ENCODE peak calls at places on chromosomes 1 and 21, in seven cellular contexts. D is HepG2, X is K562, O is GM12891, K is H1, B is SK-N-SH, G is GM12878. F is an unnamed sample.
A peak's percentile ranks its signal among the peaks of the same experiment; 100 is the strongest.

GRCh38 chr1:40423264-40423642 is 27.0 kb upstream of the ZFP69B start:
- DNase-seq in G (no peak), K (no peak), D (no peak), X (no peak), O (no peak), B (no peak), F (no peak)

GRCh38 chr1:32487182-32487581 is 22.3 kb downstream of the ZBTB8B start:
- DNase-seq in O (no peak), K (no peak), X (no peak), B (no peak), D (no peak), G (no peak), F (no peak)

GRCh38 chr1:32180186-32181060 is 948 bp downstream of the TXLNA start:
- DNase-seq in O (peak; percentile 35), K (peak; percentile 61), G (no peak), X (peak; percentile 57), D (peak; percentile 18), B (peak; percentile 80), F (peak; percentile 46)

GRCh38 chr1:228885845-228886244 is 150.6 kb downstream of the RHOU start:
- DNase-seq in B (no peak), G (no peak), O (no peak), D (no peak), X (no peak), K (no peak), F (no peak)

GRCh38 chr1:165793951-165794350 is 25.3 kb upstream of the TMCO1 start:
- DNase-seq in X (no peak), G (no peak), B (no peak), K (no peak), O (no peak), D (no peak), F (no peak)

GRCh38 chr1:224539971-224540370 is 76.1 kb upstream of the CNIH3 start:
- DNase-seq in K (no peak), X (no peak), D (no peak), B (no peak), O (no peak), G (no peak), F (no peak)

GRCh38 chr1:20440785-20441200 is 45.2 kb downstream of the CAMK2N1 start:
- DNase-seq in X (peak; percentile 91), O (peak; percentile 48), G (no peak), D (peak; percentile 58), B (peak; percentile 80), K (peak; percentile 80), F (peak; percentile 44)

GRCh38 chr21:21851657-21852056 is 853.4 kb downstream of the NCAM2 start:
- DNase-seq in G (no peak), K (no peak), X (no peak), D (no peak), B (no peak), O (no peak), F (no peak)

GRCh38 chr1:115430717-115431116 is 92.7 kb upstream of the NGF start:
- DNase-seq in D (peak; percentile 30), B (no peak), X (no peak), O (no peak), G (no peak), K (no peak), F (no peak)

GRCh38 chr1:163085904-163086268 is 16.7 kb downstream of the RGS4 start:
- DNase-seq in B (no peak), G (no peak), D (no peak), K (no peak), X (no peak), O (no peak), F (no peak)

GRCh38 chr1:156524481-156524869 is 23.9 kb upstream of the MEF2D start:
- DNase-seq in O (no peak), B (no peak), G (no peak), K (no peak), X (no peak), D (no peak), F (no peak)

GRCh38 chr1:152110860-152111514 is 4.3 kb downstream of the TCHH start:
- DNase-seq in B (no peak), D (no peak), O (no peak), G (no peak), K (peak; percentile 67), X (no peak), F (no peak)

GRCh38 chr1:81424056-81424455 is 376.7 kb upstream of the ADGRL2 start:
- DNase-seq in D (no peak), G (no peak), B (peak; percentile 66), O (no peak), X (no peak), K (no peak), F (no peak)

GRCh38 chr1:23590058-23590783 is 30.9 kb upstream of the ID3 start:
- DNase-seq in B (no peak), D (no peak), G (no peak), X (peak; percentile 40), K (no peak), O (no peak), F (no peak)

GRCh38 chr1:66426231-66426853 is 107.6 kb upstream of the SGIP1 start:
- DNase-seq in X (no peak), K (no peak), B (no peak), O (no peak), D (no peak), G (no peak), F (no peak)

GRCh38 chr1:78177708-78178270 is 132.0 kb downstream of the GIPC2 start:
- DNase-seq in G (no peak), X (no peak), B (no peak), O (no peak), D (no peak), K (no peak), F (no peak)

GRCh38 chr1:78170845-78171244 is 125.1 kb downstream of the GIPC2 start:
- DNase-seq in B (no peak), D (no peak), K (no peak), G (no peak), X (no peak), O (no peak), F (no peak)

GRCh38 chr1:78178816-78179215 is 133.1 kb downstream of the GIPC2 start:
- DNase-seq in K (no peak), G (no peak), D (no peak), X (no peak), O (no peak), B (no peak), F (no peak)

GRCh38 chr1:78171736-78172590 is 126.2 kb downstream of the GIPC2 start:
- DNase-seq in G (no peak), O (no peak), B (no peak), K (no peak), X (no peak), D (no peak), F (no peak)

GRCh38 chr1:78176448-78176847 is 130.7 kb downstream of the GIPC2 start:
- DNase-seq in O (no peak), D (no peak), G (no peak), B (no peak), K (no peak), X (no peak), F (no peak)
- TF ChIP-seq TAF1 in O (no peak), D (no peak), G (no peak), B (no peak), K (no peak), X (no peak), F (no peak)

GRCh38 chr1:243313635-243314536 is 58.0 kb downstream of the SDCCAG8 start:
- DNase-seq in D (no peak), X (no peak), G (peak; percentile 94), O (peak; percentile 11), B (no peak), K (no peak), F (peak; percentile 8)

GRCh38 chr1:243315455-243315854 is 59.6 kb downstream of the SDCCAG8 start:
- DNase-seq in G (no peak), D (no peak), K (no peak), X (no peak), B (no peak), O (no peak), F (no peak)

GRCh38 chr1:243312962-243313634 is 57.3 kb downstream of the SDCCAG8 start:
- DNase-seq in K (no peak), X (no peak), G (peak; percentile 48), B (no peak), D (no peak), O (no peak), F (no peak)

GRCh38 chr1:243315933-243316332 is 60.1 kb downstream of the SDCCAG8 start:
- DNase-seq in O (no peak), G (no peak), D (no peak), X (no peak), K (no peak), B (no peak), F (no peak)

GRCh38 chr1:243316366-243316989 is 60.6 kb downstream of the SDCCAG8 start:
- DNase-seq in O (no peak), G (no peak), X (no peak), K (no peak), B (no peak), D (no peak), F (no peak)
- TF ChIP-seq TAF1 in O (no peak), G (no peak), X (no peak), K (peak; percentile 31), B (no peak), D (no peak), F (no peak)

GRCh38 chr1:41788427-41788826 is 130.3 kb downstream of the HIVEP3 start:
- DNase-seq in X (no peak), B (no peak), K (no peak), D (no peak), G (no peak), O (no peak), F (no peak)

GRCh38 chr1:41780916-41781315 is 137.8 kb downstream of the HIVEP3 start:
- DNase-seq in D (no peak), G (no peak), X (no peak), O (no peak), B (no peak), K (no peak), F (no peak)

GRCh38 chr1:41783189-41783639 is 135.5 kb downstream of the HIVEP3 start:
- DNase-seq in K (no peak), G (no peak), X (no peak), B (no peak), D (no peak), O (no peak), F (no peak)

GRCh38 chr1:41780322-41780721 is 138.4 kb downstream of the HIVEP3 start:
- DNase-seq in O (no peak), K (no peak), B (no peak), X (no peak), D (no peak), G (no peak), F (no peak)

GRCh38 chr1:41784516-41785279 is 134.0 kb downstream of the HIVEP3 start:
- DNase-seq in D (no peak), X (no peak), O (no peak), G (no peak), K (no peak), B (no peak), F (no peak)
- TF ChIP-seq TAF1 in D (no peak), X (no peak), O (no peak), G (no peak), K (no peak), B (no peak), F (no peak)

GRCh38 chr1:85151446-85151845 is 49.4 kb downstream of the SYDE2 start:
- DNase-seq in G (no peak), K (no peak), D (no peak), O (no peak), B (no peak), X (no peak), F (no peak)

GRCh38 chr1:85153149-85153891 is 47.5 kb downstream of the SYDE2 start:
- DNase-seq in G (peak; percentile 11), X (no peak), K (no peak), D (no peak), O (peak; percentile 8), B (no peak), F (peak; percentile 8)

DNA sequence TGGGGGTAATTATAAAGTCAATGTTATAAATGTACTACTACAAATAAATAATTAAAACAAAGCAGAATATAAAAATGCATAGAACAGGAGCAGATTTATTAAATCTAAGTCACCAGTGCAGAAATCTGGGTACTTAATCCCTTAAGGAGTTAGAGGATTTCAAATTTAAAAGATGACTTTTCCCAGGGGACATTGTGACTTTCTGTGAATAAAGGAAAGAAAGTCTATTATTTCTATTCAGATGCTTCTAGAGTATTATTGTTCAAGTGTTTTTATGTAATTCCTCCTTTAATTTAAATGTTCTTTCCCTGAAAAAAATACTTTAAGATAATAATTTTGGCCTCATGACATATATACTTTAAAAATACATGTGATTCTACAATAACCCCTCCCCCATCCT is 43.4 kb downstream of the SYDE2 start:
- DNase-seq in K (no peak), B (no peak), X (no peak), D (no peak), G (no peak), O (no peak), F (no peak)
- TF ChIP-seq TAF1 in K (no peak), B (no peak), X (no peak), D (no peak), G (no peak), O (no peak), F (no peak)